ENCODE peak calls at places on chromosomes 16 and 17, in four cellular contexts. W, I, R and H are unnamed samples.

GRCh38 chr17:13601317-13601775 is 383 bp downstream of the HS3ST3A1 start:
- DNase-seq in R (peak), W (no peak), I (no peak), H (no peak)

GRCh38 chr16:69535123-69536050 is 30.4 kb upstream of the NFAT5 start:
- DNase-seq in R (no peak), I (no peak), W (no peak), H (no peak)

GRCh38 chr16:30996324-30996999 is 11.5 kb downstream of the HSD3B7 start:
- DNase-seq in W (no peak), R (peak), I (peak), H (no peak)

GRCh38 chr17:60231691-60232090 is 81.9 kb downstream of the CA4 start:
- DNase-seq in R (no peak), I (no peak), W (no peak), H (no peak)

GRCh38 chr17:16036261-16036660 is 36.6 kb downstream of the TTC19 start:
- DNase-seq in I (no peak), R (no peak), W (no peak), H (no peak)

GRCh38 chr16:54477766-54478165 is 191.2 kb upstream of the IRX3 start:
- DNase-seq in W (no peak), I (no peak), R (no peak), H (no peak)

GRCh38 chr17:81934850-81935708 is 2.0 kb downstream of the PYCR1 start:
- DNase-seq in I (no peak), W (no peak), R (no peak), H (no peak)

GRCh38 chr16:67528222-67528869 is at the start of gene RIPOR1:
- DNase-seq in I (peak), W (no peak), R (peak), H (no peak)

GRCh38 chr17:77107506-77108433 is 33.0 kb upstream of the SEC14L1 start:
- DNase-seq in R (no peak), I (no peak), W (no peak), H (no peak)

GRCh38 chr17:70288540-70289290 is 119.4 kb downstream of the KCNJ2 start:
- DNase-seq in I (no peak), W (no peak), R (no peak), H (no peak)

GRCh38 chr17:2266045-2266864 is 37.3 kb downstream of the SMG6 start:
- DNase-seq in I (peak), W (no peak), R (no peak), H (no peak)

GRCh38 chr16:73032548-73033270 is 15.2 kb downstream of the ZFHX3 start:
- DNase-seq in R (peak), I (no peak), W (no peak), H (no peak)

GRCh38 chr16:88978608-88979346 is 1.8 kb upstream of the CBFA2T3 start:
- DNase-seq in W (no peak), R (no peak), I (no peak), H (no peak)

GRCh38 chr16:56344518-56345405 is 80.6 kb downstream of the AMFR start:
- DNase-seq in R (no peak), I (peak), W (no peak), H (no peak)